ENCODE peak calls at places on chromosomes 3 and 15, in nine cellular contexts. V, S, A, N, G, B, E, Y and J are unnamed samples.

GRCh38 chr3:94936023-94936580 is 873.2 kb downstream of the NSUN3 start:
- DNase-seq in V (no peak), S (no peak), A (peak; percentile 3), N (no peak), G (no peak), B (no peak), E (no peak), Y (no peak), J (no peak)

GRCh38 chr15:92810418-92811138 is 89.5 kb upstream of the CHD2 start:
- DNase-seq in V (peak; percentile 84), S (peak; percentile 77), A (no peak), N (no peak), G (no peak), B (no peak), E (peak; percentile 76), Y (peak; percentile 39), J (no peak)

GRCh38 chr3:160869825-160870224 is 113.8 kb downstream of the PPM1L start:
- DNase-seq in V (no peak), S (peak; percentile 67), A (no peak), N (peak; percentile 20), G (no peak), B (no peak), E (no peak), Y (no peak), J (no peak)

GRCh38 chr3:193865339-193865738 is 270.6 kb upstream of the HES1 start:
- DNase-seq in V (no peak), S (no peak), A (no peak), N (no peak), G (no peak), B (no peak), E (no peak), Y (no peak), J (no peak)

GRCh38 chr3:126911162-126912026 is 71.5 kb upstream of the PLXNA1 start:
- DNase-seq in V (no peak), S (peak; percentile 72), A (peak; percentile 21), N (no peak), G (no peak), B (peak; percentile 37), E (peak; percentile 60), Y (peak; percentile 67), J (no peak)

GRCh38 chr3:126991366-126992200 is 8.7 kb downstream of the PLXNA1 start:
- DNase-seq in V (no peak), S (no peak), A (no peak), N (no peak), G (no peak), B (no peak), E (no peak), Y (no peak), J (peak; percentile 76)

GRCh38 chr3:159499031-159499793 is 489.4 kb upstream of the IL12A start:
- DNase-seq in V (no peak), S (no peak), A (no peak), N (no peak), G (no peak), B (no peak), E (no peak), Y (no peak), J (no peak)

GRCh38 chr3:195508185-195508584 is 34.9 kb downstream of the PPP1R2 start:
- DNase-seq in V (no peak), S (no peak), A (no peak), N (no peak), G (no peak), B (no peak), E (no peak), Y (no peak), J (no peak)

GRCh38 chr3:141240290-141241247 is 8.9 kb downstream of the PXYLP1 start:
- DNase-seq in V (no peak), S (no peak), A (no peak), N (peak; percentile 38), G (peak; percentile 77), B (no peak), E (no peak), Y (no peak), J (no peak)

GRCh38 chr3:10706156-10707088 is 109.6 kb upstream of the SLC6A11 start:
- DNase-seq in V (no peak), S (no peak), A (no peak), N (peak; percentile 49), G (no peak), B (no peak), E (no peak), Y (no peak), J (no peak)

GRCh38 chr3:16890605-16891333 is 6.0 kb downstream of the PLCL2 start:
- DNase-seq in V (no peak), S (no peak), A (no peak), N (no peak), G (no peak), B (no peak), E (no peak), Y (no peak), J (no peak)

GRCh38 chr15:89783861-89784685 is 7.9 kb downstream of the MESP2 start:
- DNase-seq in V (no peak), S (no peak), A (no peak), N (peak; percentile 17), G (no peak), B (no peak), E (peak; percentile 73), Y (no peak), J (no peak)

GRCh38 chr3:65181397-65181871 is 493.6 kb upstream of the ADAMTS9 start:
- DNase-seq in V (no peak), S (no peak), A (no peak), N (no peak), G (no peak), B (no peak), E (peak; percentile 25), Y (no peak), J (no peak)

GRCh38 chr15:98257290-98257689 is 296.8 kb downstream of the ARRDC4 start:
- DNase-seq in V (no peak), S (no peak), A (no peak), N (no peak), G (no peak), B (no peak), E (no peak), Y (no peak), J (no peak)

GRCh38 chr3:194521514-194522260 is 34.9 kb upstream of the ATP13A3 start:
- DNase-seq in V (no peak), S (no peak), A (no peak), N (no peak), G (no peak), B (no peak), E (no peak), Y (no peak), J (no peak)

GRCh38 chr3:10520118-10520517 is 14.7 kb upstream of the ATP2B2 start:
- DNase-seq in V (peak; percentile 21), S (peak; percentile 29), A (no peak), N (no peak), G (no peak), B (peak; percentile 10), E (no peak), Y (no peak), J (peak; percentile 14)

GRCh38 chr3:16378920-16379319 is 113.9 kb downstream of the OXNAD1 start:
- DNase-seq in V (no peak), S (no peak), A (no peak), N (no peak), G (no peak), B (no peak), E (no peak), Y (no peak), J (no peak)

GRCh38 chr3:31364188-31364587 is 168.5 kb upstream of the STT3B start:
- DNase-seq in V (no peak), S (no peak), A (no peak), N (no peak), G (no peak), B (no peak), E (no peak), Y (no peak), J (no peak)

GRCh38 chr3:81592101-81592500 is 169.3 kb downstream of the GBE1 start:
- DNase-seq in V (no peak), S (no peak), A (no peak), N (no peak), G (no peak), B (no peak), E (no peak), Y (no peak), J (no peak)
- H3K4me3 ChIP-seq in V (no peak overlapping the region), S (no peak overlapping the region), A (no peak overlapping the region), N (no peak overlapping the region), G (no peak overlapping the region), B (no peak overlapping the region), E (no peak overlapping the region), Y (no peak overlapping the region), J (no peak overlapping the region)

GRCh38 chr3:128618398-128618726 is 32.3 kb downstream of the RPN1 start:
- DNase-seq in V (no peak), S (no peak), A (no peak), N (no peak), G (no peak), B (no peak), E (no peak), Y (no peak), J (no peak)

GRCh38 chr3:128619146-128619890 is 31.3 kb downstream of the RPN1 start:
- DNase-seq in V (no peak), S (no peak), A (no peak), N (no peak), G (no peak), B (no peak), E (no peak), Y (no peak), J (no peak)

GRCh38 chr3:128617557-128618397 is 32.8 kb downstream of the RPN1 start:
- DNase-seq in V (peak; percentile 99), S (peak; percentile 99), A (peak; percentile 90), N (peak; percentile 100), G (peak; percentile 99), B (peak; percentile 99), E (peak; percentile 99), Y (peak; percentile 32), J (peak; percentile 99)

GRCh38 chr3:128617270-128617556 is 33.4 kb downstream of the RPN1 start:
- DNase-seq in V (no peak), S (no peak), A (no peak), N (no peak), G (no peak), B (no peak), E (no peak), Y (no peak), J (no peak)

GRCh38 chr3:128616516-128617269 is 33.9 kb downstream of the RPN1 start:
- DNase-seq in V (peak; percentile 59), S (no peak), A (no peak), N (no peak), G (no peak), B (no peak), E (no peak), Y (no peak), J (peak; percentile 72)
- TF ChIP-seq EP300 in V (no peak), S (no peak), A (no peak), N (no peak), G (no peak), B (no peak), E (no peak), Y (no peak), J (no peak)

GRCh38 chr3:72379500-72380187 is 468.6 kb downstream of the SHQ1 start:
- DNase-seq in V (no peak), S (no peak), A (no peak), N (no peak), G (no peak), B (no peak), E (no peak), Y (no peak), J (no peak)
- TF ChIP-seq POLR2AphosphoS5 in V (no peak), S (peak; percentile 61), A (no peak), N (no peak), G (no peak), B (no peak), E (no peak), Y (no peak), J (no peak)

DNA sequence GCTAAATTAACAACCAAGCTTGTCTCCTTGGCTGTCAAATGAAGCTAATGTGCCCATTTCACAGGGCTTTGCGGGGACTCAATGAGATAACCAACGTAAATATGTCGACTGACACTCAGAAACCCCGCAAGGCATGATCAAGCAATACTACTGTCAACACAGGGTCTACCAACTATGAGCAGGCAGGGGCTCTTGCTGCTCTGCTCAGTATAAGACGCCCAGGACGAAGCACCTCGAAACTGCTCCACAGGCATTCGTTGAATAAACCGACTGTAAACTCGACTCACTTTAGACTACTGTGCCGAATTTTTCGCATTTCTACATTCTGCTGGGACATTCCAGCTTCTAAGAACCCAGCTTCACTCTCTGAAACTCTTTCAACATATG is 55.0 kb downstream of the FEZF2 start:
- DNase-seq in V (no peak), S (no peak), A (no peak), N (peak; percentile 24), G (no peak), B (no peak), E (no peak), Y (no peak), J (no peak)
- H3K4me3 ChIP-seq in V (peak overlapping the region; percentile 56), S (peak overlapping the region; percentile 70), A (no peak overlapping the region), N (peak overlapping the region; percentile 87), G (peak overlapping the region; percentile 60), B (peak overlapping the region; percentile 55), E (peak overlapping the region; percentile 50), Y (no peak overlapping the region), J (peak overlapping the region; percentile 57)